ENCODE peak calls at places on chromosomes 3 and 15, in four cellular contexts. One of them, this sample, is unnamed.

GRCh38 chr15:68415501-68416157 is 16.3 kb downstream of the ITGA11 start:
- DNase-seq in A549: no peak
- DNase-seq in K562: peak
- DNase-seq in HepG2: no peak
- DNase-seq in this sample: no peak

GRCh38 chr3:169686874-169687273 is 23.4 kb upstream of the MECOM start:
- DNase-seq in A549: no peak
- DNase-seq in K562: no peak
- DNase-seq in HepG2: peak
- DNase-seq in this sample: no peak

GRCh38 chr15:64163662-64164362 is 990 bp upstream of the PPIB start:
- DNase-seq in HepG2: peak
- DNase-seq in K562: no peak
- DNase-seq in A549: no peak
- DNase-seq in this sample: no peak

GRCh38 chr15:64892850-64893403 is 18.8 kb upstream of the ANKDD1A start:
- DNase-seq in A549: no peak
- DNase-seq in K562: no peak
- DNase-seq in HepG2: no peak
- DNase-seq in this sample: no peak

GRCh38 chr15:49625460-49626036 is 4.7 kb downstream of the DTWD1 start:
- DNase-seq in HepG2: no peak
- DNase-seq in K562: no peak
- DNase-seq in A549: no peak
- DNase-seq in this sample: no peak

GRCh38 chr3:95810468-95810867 is 1003.9 kb upstream of the EPHA6 start:
- DNase-seq in HepG2: peak
- DNase-seq in K562: no peak
- DNase-seq in A549: no peak
- DNase-seq in this sample: no peak

GRCh38 chr3:52181543-52181942 is 16.4 kb upstream of the ALAS1 start:
- DNase-seq in A549: no peak
- DNase-seq in K562: no peak
- DNase-seq in HepG2: no peak
- DNase-seq in this sample: peak

GRCh38 chr3:190158261-190158660 is 37.6 kb upstream of the P3H2 start:
- DNase-seq in K562: no peak
- DNase-seq in A549: no peak
- DNase-seq in HepG2: no peak
- DNase-seq in this sample: no peak

GRCh38 chr15:91853968-91854943 is 748 bp downstream of the SLCO3A1 start:
- DNase-seq in HepG2: no peak
- DNase-seq in A549: peak
- DNase-seq in K562: no peak
- DNase-seq in this sample: no peak

GRCh38 chr3:12308517-12308916 is 19.6 kb downstream of the PPARG start:
- DNase-seq in HepG2: peak
- DNase-seq in K562: no peak
- DNase-seq in A549: peak
- DNase-seq in this sample: peak

GRCh38 chr3:32552013-32552412 is 18.6 kb downstream of the DYNC1LI1 start:
- DNase-seq in K562: no peak
- DNase-seq in HepG2: no peak
- DNase-seq in A549: no peak
- DNase-seq in this sample: no peak

GRCh38 chr3:59043391-59043790 is 6.4 kb downstream of the CFAP20DC start:
- DNase-seq in HepG2: no peak
- DNase-seq in A549: no peak
- DNase-seq in K562: no peak
- DNase-seq in this sample: no peak

GRCh38 chr3:84683493-84683892 is 275.3 kb upstream of the CADM2 start:
- DNase-seq in HepG2: no peak
- DNase-seq in A549: no peak
- DNase-seq in K562: no peak
- DNase-seq in this sample: no peak

GRCh38 chr3:142888099-142888483 is 792 bp downstream of the PCOLCE2 start:
- DNase-seq in K562: no peak
- DNase-seq in HepG2: no peak
- DNase-seq in A549: peak
- DNase-seq in this sample: no peak

GRCh38 chr15:89806217-89806564 is 8.5 kb downstream of the ANPEP start:
- DNase-seq in A549: no peak
- DNase-seq in K562: no peak
- DNase-seq in HepG2: no peak
- DNase-seq in this sample: no peak

GRCh38 chr3:16516695-16517481 is 3.4 kb upstream of the RFTN1 start:
- DNase-seq in HepG2: peak
- DNase-seq in K562: no peak
- DNase-seq in A549: peak
- DNase-seq in this sample: peak

GRCh38 chr15:101710806-101711205 is 13.5 kb downstream of the TARS3 start:
- DNase-seq in A549: no peak
- DNase-seq in K562: no peak
- DNase-seq in HepG2: peak
- DNase-seq in this sample: peak

GRCh38 chr3:61686228-61686648 is 124.9 kb downstream of the PTPRG start:
- DNase-seq in K562: no peak
- DNase-seq in HepG2: no peak
- DNase-seq in A549: no peak
- DNase-seq in this sample: no peak

GRCh38 chr15:80780416-80781221 is 1.4 kb downstream of the CEMIP start:
- DNase-seq in HepG2: peak
- DNase-seq in K562: peak
- DNase-seq in A549: peak
- DNase-seq in this sample: peak

GRCh38 chr3:170476291-170476690 is 57.6 kb downstream of the CLDN11 start:
- DNase-seq in A549: no peak
- DNase-seq in HepG2: no peak
- DNase-seq in K562: no peak
- DNase-seq in this sample: peak

GRCh38 chr3:97970929-97971460 is 1.2 kb downstream of the RIOX2 start:
- DNase-seq in K562: no peak
- DNase-seq in HepG2: no peak
- DNase-seq in A549: no peak
- DNase-seq in this sample: no peak

GRCh38 chr15:59444082-59444835 is 6.3 kb downstream of the FAM81A start:
- DNase-seq in A549: no peak
- DNase-seq in HepG2: no peak
- DNase-seq in K562: no peak
- DNase-seq in this sample: no peak
- TF ChIP-seq MAZ in A549: no peak
- TF ChIP-seq MAZ in HepG2: no peak
- TF ChIP-seq MAZ in K562: no peak
- TF ChIP-seq MAZ in this sample: no peak

GRCh38 chr3:38549082-38549481 is 52.9 kb downstream of the EXOG start:
- DNase-seq in K562: no peak
- DNase-seq in HepG2: no peak
- DNase-seq in A549: no peak
- DNase-seq in this sample: no peak
- TF ChIP-seq MAZ in K562: no peak
- TF ChIP-seq MAZ in HepG2: no peak
- TF ChIP-seq MAZ in A549: no peak
- TF ChIP-seq MAZ in this sample: no peak

GRCh38 chr15:60536314-60536713 is 57.4 kb upstream of the ICE2 start:
- DNase-seq in A549: no peak
- DNase-seq in K562: no peak
- DNase-seq in HepG2: no peak
- DNase-seq in this sample: no peak
- TF ChIP-seq MAZ in A549: no peak
- TF ChIP-seq MAZ in K562: no peak
- TF ChIP-seq MAZ in HepG2: no peak
- TF ChIP-seq MAZ in this sample: no peak

DNA sequence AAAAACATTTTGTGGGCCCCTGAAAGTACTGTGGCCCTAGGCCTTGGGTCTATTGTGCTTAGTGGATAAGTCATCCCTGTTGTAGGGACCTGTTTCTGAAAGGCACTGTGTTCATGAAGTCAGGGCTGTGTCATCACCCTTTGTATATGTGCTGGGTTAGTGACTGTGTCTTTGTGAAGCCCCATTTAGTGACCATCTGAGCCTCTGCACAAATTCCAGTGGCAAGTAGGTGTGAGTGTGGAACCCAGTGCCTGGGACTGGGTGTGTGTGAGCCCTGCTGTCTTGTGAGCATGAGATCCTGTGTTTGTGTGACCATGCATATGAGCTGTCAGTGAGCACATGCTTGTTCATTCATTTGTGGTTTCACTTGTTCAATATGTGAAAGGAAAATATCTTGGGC is 1.2 kb upstream of the HYAL1 start:
- DNase-seq in K562: no peak
- DNase-seq in A549: no peak
- DNase-seq in HepG2: no peak
- DNase-seq in this sample: peak
- TF ChIP-seq MAZ in K562: no peak
- TF ChIP-seq MAZ in A549: no peak
- TF ChIP-seq MAZ in HepG2: no peak
- TF ChIP-seq MAZ in this sample: no peak

GRCh38 chr3:126360046-126360713 is 3.0 kb upstream of the KLF15 start:
- DNase-seq in K562: no peak
- DNase-seq in A549: no peak
- DNase-seq in HepG2: no peak
- DNase-seq in this sample: no peak
- TF ChIP-seq MAZ in K562: no peak
- TF ChIP-seq MAZ in A549: no peak
- TF ChIP-seq MAZ in HepG2: no peak
- TF ChIP-seq MAZ in this sample: no peak

GRCh38 chr3:124362418-124362817 is 367.8 kb upstream of the UMPS start:
- DNase-seq in HepG2: no peak
- DNase-seq in K562: no peak
- DNase-seq in A549: no peak
- DNase-seq in this sample: no peak
- TF ChIP-seq MAZ in HepG2: no peak
- TF ChIP-seq MAZ in K562: no peak
- TF ChIP-seq MAZ in A549: no peak
- TF ChIP-seq MAZ in this sample: no peak

GRCh38 chr3:188782725-188783124 is 389.0 kb upstream of the TPRG1 start:
- DNase-seq in HepG2: no peak
- DNase-seq in K562: no peak
- DNase-seq in A549: no peak
- DNase-seq in this sample: no peak

GRCh38 chr3:188792788-188793187 is 379.0 kb upstream of the TPRG1 start:
- DNase-seq in HepG2: peak
- DNase-seq in A549: no peak
- DNase-seq in K562: no peak
- DNase-seq in this sample: peak

GRCh38 chr3:188789201-188789600 is 382.6 kb upstream of the TPRG1 start:
- DNase-seq in K562: no peak
- DNase-seq in A549: no peak
- DNase-seq in HepG2: no peak
- DNase-seq in this sample: peak

GRCh38 chr3:188786424-188786823 is 385.3 kb upstream of the TPRG1 start:
- DNase-seq in HepG2: no peak
- DNase-seq in K562: no peak
- DNase-seq in A549: no peak
- DNase-seq in this sample: no peak

DNA sequence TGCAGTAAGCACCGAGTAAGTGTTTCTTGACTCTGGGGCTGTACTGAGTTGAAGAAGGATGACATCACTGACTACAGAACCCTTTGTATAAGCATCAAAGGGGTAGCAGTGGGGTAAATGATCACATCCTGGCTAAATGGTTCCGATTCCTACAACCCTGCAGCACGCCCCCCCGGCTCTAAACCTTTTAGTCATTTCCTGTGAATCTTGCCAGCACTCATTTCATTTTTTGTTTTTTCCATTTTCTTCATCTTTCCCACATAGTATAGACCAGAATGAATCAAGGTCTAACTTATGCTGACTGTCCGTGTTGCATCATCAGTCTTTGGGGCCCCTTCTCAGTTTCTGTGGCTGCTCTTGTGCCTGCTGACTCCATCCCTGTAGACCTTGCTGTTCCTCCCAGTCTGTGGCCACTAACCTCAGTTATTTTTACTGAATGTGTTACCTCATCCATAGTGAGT is 383.1 kb upstream of the TPRG1 start:
- DNase-seq in K562: no peak
- DNase-seq in A549: no peak
- DNase-seq in HepG2: no peak
- DNase-seq in this sample: peak
- TF ChIP-seq MAZ in K562: no peak
- TF ChIP-seq MAZ in A549: no peak
- TF ChIP-seq MAZ in HepG2: no peak
- TF ChIP-seq MAZ in this sample: no peak

GRCh38 chr3:156867174-156867573 is 41.0 kb downstream of the LEKR1 start:
- DNase-seq in A549: no peak
- DNase-seq in K562: no peak
- DNase-seq in HepG2: no peak
- DNase-seq in this sample: no peak

GRCh38 chr3:156860873-156861272 is 34.7 kb downstream of the LEKR1 start:
- DNase-seq in HepG2: no peak
- DNase-seq in K562: no peak
- DNase-seq in A549: no peak
- DNase-seq in this sample: no peak

GRCh38 chr3:156862338-156862737 is 36.2 kb downstream of the LEKR1 start:
- DNase-seq in A549: no peak
- DNase-seq in HepG2: no peak
- DNase-seq in K562: no peak
- DNase-seq in this sample: no peak

GRCh38 chr3:156865732-156866131 is 39.6 kb downstream of the LEKR1 start:
- DNase-seq in A549: no peak
- DNase-seq in K562: no peak
- DNase-seq in HepG2: no peak
- DNase-seq in this sample: peak
- TF ChIP-seq MAZ in A549: no peak
- TF ChIP-seq MAZ in K562: no peak
- TF ChIP-seq MAZ in HepG2: no peak
- TF ChIP-seq MAZ in this sample: no peak

This sample was measured in IMR-90.